ENCODE peak calls at places on chromosomes 3 and 15, in five cellular contexts. I is stomach, L is transverse colon, O is suprapubic skin, H is HepG2. G is an unnamed sample.
A peak's percentile ranks its signal among the peaks of the same experiment; 100 is the strongest.

GRCh38 chr3:160948273-160948672 is 156.9 kb downstream of the B3GALNT1 start:
- DNase-seq in I (no peak), L (no peak), O (no peak), H (peak; percentile 76), G (no peak)

GRCh38 chr3:19420159-19420558 is 271.8 kb downstream of the KCNH8 start:
- DNase-seq in I (no peak), L (no peak), O (no peak), H (no peak), G (no peak)

GRCh38 chr3:42756681-42757213 is 16.3 kb downstream of the CCDC13 start:
- DNase-seq in I (no peak), L (no peak), O (peak; percentile 26), H (no peak), G (no peak)

GRCh38 chr3:157148123-157148889 is 11.6 kb downstream of the CCNL1 start:
- DNase-seq in I (no peak), L (no peak), O (no peak), H (no peak), G (no peak)

GRCh38 chr15:95799286-95800187 is 531.0 kb upstream of the NR2F2 start:
- DNase-seq in I (no peak), L (no peak), O (no peak), H (peak; percentile 8), G (no peak)

GRCh38 chr3:135784557-135784956 is 181.0 kb upstream of the PPP2R3A start:
- DNase-seq in I (no peak), L (no peak), O (no peak), H (no peak), G (no peak)

GRCh38 chr15:51750186-51750585 is 1.2 kb upstream of the TMOD2 start:
- DNase-seq in I (no peak), L (no peak), O (no peak), H (no peak), G (no peak)

GRCh38 chr15:91116379-91117067 is 16.5 kb downstream of the SV2B start:
- DNase-seq in I (no peak), L (no peak), O (no peak), H (peak; percentile 39), G (no peak)

GRCh38 chr3:117010316-117010715 is 300.7 kb downstream of the TUSC7 start:
- DNase-seq in I (no peak), L (no peak), O (no peak), H (no peak), G (no peak)

GRCh38 chr3:152084441-152084840 is 184.3 kb upstream of the MBNL1 start:
- DNase-seq in I (no peak), L (no peak), O (no peak), H (no peak), G (no peak)

GRCh38 chr15:36797128-36797527 is 217.7 kb downstream of the CDIN1 start:
- DNase-seq in I (no peak), L (no peak), O (no peak), H (no peak), G (no peak)

GRCh38 chr15:24956131-24956838 is 1.5 kb downstream of the SNRPN start:
- DNase-seq in I (peak; percentile 74), L (peak; percentile 78), O (peak; percentile 81), H (peak; percentile 59), G (peak; percentile 90)

GRCh38 chr3:118782755-118783202 is 251.9 kb downstream of the IGSF11 start:
- DNase-seq in I (no peak), L (no peak), O (no peak), H (no peak), G (no peak)

GRCh38 chr15:51982013-51982769 is 10.6 kb upstream of the LEO1 start:
- DNase-seq in I (no peak), L (no peak), O (no peak), H (peak; percentile 75), G (no peak)

GRCh38 chr3:37892917-37893595 is 31.4 kb downstream of the CTDSPL start:
- DNase-seq in I (no peak), L (no peak), O (no peak), H (peak; percentile 85), G (peak; percentile 87)

GRCh38 chr15:79978694-79979519 is 7.9 kb upstream of the BCL2A1 start:
- DNase-seq in I (no peak), L (no peak), O (no peak), H (peak; percentile 87), G (no peak)

GRCh38 chr3:139520028-139520737 is 19.4 kb downstream of the RBP1 start:
- DNase-seq in I (no peak), L (peak; percentile 15), O (peak; percentile 72), H (no peak), G (no peak)

GRCh38 chr15:93270937-93271472 is 182.0 kb upstream of the RGMA start:
- DNase-seq in I (no peak), L (no peak), O (no peak), H (no peak), G (no peak)

GRCh38 chr15:66680502-66680901 is 21.5 kb upstream of the SMAD6 start:
- DNase-seq in I (no peak), L (no peak), O (no peak), H (no peak), G (no peak)

GRCh38 chr15:56468271-56468912 is 3.5 kb upstream of the MNS1 start:
- DNase-seq in I (no peak), L (no peak), O (no peak), H (no peak), G (no peak)

GRCh38 chr15:38085931-38086562 is 151.6 kb downstream of the TMCO5A start:
- DNase-seq in I (no peak), L (no peak), O (no peak), H (no peak), G (no peak)

GRCh38 chr3:50481992-50482391 is 21.4 kb downstream of the CACNA2D2 start:
- DNase-seq in I (no peak), L (no peak), O (no peak), H (no peak), G (no peak)
- TF ChIP-seq POLR2AphosphoS5 in I (no peak), L (no peak), O (no peak), H (no peak), G (no peak)

GRCh38 chr3:189099031-189099471 is 72.7 kb upstream of the TPRG1 start:
- DNase-seq in I (no peak), L (peak; percentile 17), O (peak; percentile 94), H (no peak), G (peak; percentile 85)
- H3K27ac ChIP-seq in I (peak overlapping the region; percentile 75), L (no peak overlapping the region), O (peak overlapping the region; percentile 89), H (no peak overlapping the region), G (peak overlapping the region; percentile 19)

DNA sequence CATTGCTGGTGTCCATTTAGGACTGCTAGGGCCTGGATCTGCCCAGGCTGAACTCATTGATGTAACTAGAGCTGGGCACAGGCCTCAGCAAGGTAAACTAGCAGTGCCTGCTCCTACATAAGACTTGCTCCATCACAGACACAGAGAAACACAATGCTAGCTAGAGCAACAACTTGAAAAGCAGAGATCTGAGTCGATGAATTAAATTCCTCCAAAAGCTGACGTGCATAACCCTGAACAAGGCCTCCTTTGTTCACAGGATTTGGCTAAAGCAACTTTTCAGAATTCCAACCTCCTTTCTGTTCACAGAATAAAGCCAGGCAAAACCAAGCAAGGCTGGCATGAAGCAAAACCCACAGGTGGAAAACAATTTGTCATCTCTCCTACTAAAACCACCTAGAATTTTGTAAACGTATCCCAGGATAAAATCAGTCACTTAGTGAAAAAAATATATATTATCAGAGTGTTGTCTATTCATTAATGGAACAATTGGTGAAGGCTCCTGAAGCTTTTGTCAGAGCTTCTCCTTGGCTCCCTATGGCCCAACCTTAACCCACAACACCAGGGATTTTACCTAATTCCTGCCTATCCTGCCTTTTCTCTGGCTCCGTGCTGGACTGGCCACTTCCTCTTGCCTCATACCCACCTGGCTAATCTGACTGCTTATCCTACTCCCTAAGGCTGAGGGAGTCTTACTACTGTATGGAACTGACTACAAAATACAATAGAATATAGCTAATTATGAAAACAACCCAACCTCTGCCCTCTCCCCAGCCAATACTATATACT is 39.9 kb downstream of the PLCH1 start:
- DNase-seq in I (no peak), L (no peak), O (no peak), H (peak; percentile 63), G (no peak)
- TF ChIP-seq EP300 in I (no peak), L (no peak), O (no peak), H (no peak), G (no peak)

GRCh38 chr3:194268659-194269487 is 82.3 kb downstream of the CPN2 start:
- DNase-seq in I (no peak), L (peak; percentile 2), O (peak; percentile 59), H (no peak), G (peak; percentile 54)

GRCh38 chr3:194270627-194271458 is 80.3 kb downstream of the CPN2 start:
- DNase-seq in I (peak; percentile 63), L (peak; percentile 68), O (peak; percentile 90), H (peak; percentile 43), G (peak; percentile 97)

GRCh38 chr3:194271459-194272035 is 79.6 kb downstream of the CPN2 start:
- DNase-seq in I (no peak), L (no peak), O (no peak), H (no peak), G (no peak)

GRCh38 chr3:194267744-194268658 is 83.1 kb downstream of the CPN2 start:
- DNase-seq in I (no peak), L (peak; percentile 29), O (peak; percentile 79), H (peak; percentile 31), G (peak; percentile 93)

GRCh38 chr3:194269610-194270145 is 81.5 kb downstream of the CPN2 start:
- DNase-seq in I (peak; percentile 58), L (peak; percentile 64), O (peak; percentile 89), H (no peak), G (peak; percentile 93)
- TF ChIP-seq POLR2AphosphoS5 in I (peak; percentile 81), L (peak; percentile 71), O (peak; percentile 40), H (no peak), G (peak; percentile 73)

DNA sequence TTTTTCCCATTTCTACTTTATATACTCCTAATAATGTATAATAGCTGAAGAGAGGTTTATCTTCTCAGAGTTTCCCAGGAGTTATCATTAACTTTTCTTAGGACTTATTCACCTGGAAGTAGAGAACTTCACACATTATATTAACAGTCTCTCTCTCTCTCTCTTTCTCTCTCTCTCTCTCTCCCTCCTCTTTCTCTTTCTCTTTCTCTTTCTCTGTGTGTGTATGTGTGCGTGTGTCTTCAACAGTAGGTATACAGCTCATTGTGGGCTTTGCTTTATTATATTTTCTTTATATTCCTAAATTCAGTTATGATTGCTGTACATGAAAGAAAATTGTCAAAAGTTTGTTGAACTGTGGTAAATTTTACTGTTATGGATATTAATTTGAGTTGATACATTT is 353.8 kb downstream of the ROBO1 start:
- DNase-seq in I (no peak), L (no peak), O (no peak), H (no peak), G (no peak)
- H3K27ac ChIP-seq in I (no peak overlapping the region), L (no peak overlapping the region), O (no peak overlapping the region), H (no peak overlapping the region), G (no peak overlapping the region)

GRCh38 chr15:100169615-100170279 is 172.0 kb downstream of the ADAMTS17 start:
- DNase-seq in I (no peak), L (no peak), O (no peak), H (no peak), G (peak; percentile 52)

GRCh38 chr15:100171411-100171810 is 170.4 kb downstream of the ADAMTS17 start:
- DNase-seq in I (no peak), L (no peak), O (no peak), H (no peak), G (no peak)

GRCh38 chr15:100170673-100171210 is 171.0 kb downstream of the ADAMTS17 start:
- DNase-seq in I (no peak), L (no peak), O (no peak), H (no peak), G (no peak)

GRCh38 chr15:100168787-100169186 is 173.0 kb downstream of the ADAMTS17 start:
- DNase-seq in I (no peak), L (no peak), O (no peak), H (no peak), G (no peak)

GRCh38 chr15:100170280-100170654 is 171.5 kb downstream of the ADAMTS17 start:
- DNase-seq in I (no peak), L (no peak), O (no peak), H (no peak), G (no peak)
- TF ChIP-seq EP300 in I (no peak), L (no peak), O (no peak), H (no peak), G (no peak)

G was measured in sigmoid colon.